ENCODE peak calls at places on chromosomes 3 and 15, in eight cellular contexts. One of them, this sample, is unnamed.
A peak's percentile ranks its signal among the peaks of the same experiment; 100 is the strongest.

GRCh38 chr15:64775551-64776401 is at the start of gene RBPMS2:
- DNase-seq in GM23338: peak; percentile 66
- DNase-seq in H1: no peak
- DNase-seq in GM12878: no peak
- DNase-seq in HCT116: no peak
- DNase-seq in K562: no peak
- DNase-seq in endothelial cell of umbilical vein: no peak
- DNase-seq in HepG2: no peak
- DNase-seq in this sample: no peak

GRCh38 chr3:188077160-188077812 is 76.7 kb upstream of the LPP start:
- DNase-seq in GM23338: no peak
- DNase-seq in H1: no peak
- DNase-seq in GM12878: no peak
- DNase-seq in HCT116: no peak
- DNase-seq in K562: no peak
- DNase-seq in endothelial cell of umbilical vein: no peak
- DNase-seq in HepG2: no peak
- DNase-seq in this sample: no peak

GRCh38 chr3:55169161-55169560 is 241.3 kb upstream of the LRTM1 start:
- DNase-seq in GM23338: no peak
- DNase-seq in H1: no peak
- DNase-seq in GM12878: no peak
- DNase-seq in HCT116: no peak
- DNase-seq in K562: no peak
- DNase-seq in endothelial cell of umbilical vein: no peak
- DNase-seq in HepG2: no peak
- DNase-seq in this sample: no peak

GRCh38 chr3:87478716-87479115 is 202.3 kb upstream of the POU1F1 start:
- DNase-seq in GM23338: no peak
- DNase-seq in H1: no peak
- DNase-seq in GM12878: no peak
- DNase-seq in HCT116: no peak
- DNase-seq in K562: no peak
- DNase-seq in endothelial cell of umbilical vein: no peak
- DNase-seq in HepG2: no peak
- DNase-seq in this sample: no peak

GRCh38 chr3:122927726-122928125 is 99.8 kb downstream of the SEMA5B start:
- DNase-seq in GM23338: no peak
- DNase-seq in H1: no peak
- DNase-seq in GM12878: no peak
- DNase-seq in HCT116: no peak
- DNase-seq in K562: no peak
- DNase-seq in endothelial cell of umbilical vein: no peak
- DNase-seq in HepG2: no peak
- DNase-seq in this sample: no peak

GRCh38 chr3:32443471-32443870 is 51.8 kb downstream of the CMTM7 start:
- DNase-seq in GM23338: no peak
- DNase-seq in H1: no peak
- DNase-seq in GM12878: no peak
- DNase-seq in HCT116: peak; percentile 46
- DNase-seq in K562: no peak
- DNase-seq in endothelial cell of umbilical vein: peak; percentile 96
- DNase-seq in HepG2: no peak
- DNase-seq in this sample: no peak

GRCh38 chr3:107966261-107966660 is 124.6 kb downstream of the CD47 start:
- DNase-seq in GM23338: no peak
- DNase-seq in H1: no peak
- DNase-seq in GM12878: no peak
- DNase-seq in HCT116: no peak
- DNase-seq in K562: no peak
- DNase-seq in endothelial cell of umbilical vein: no peak
- DNase-seq in HepG2: no peak
- DNase-seq in this sample: no peak

GRCh38 chr15:51829360-51830278 is at the start of gene TMOD3:
- DNase-seq in GM23338: peak; percentile 96
- DNase-seq in H1: peak; percentile 79
- DNase-seq in GM12878: peak; percentile 67
- DNase-seq in HCT116: peak; percentile 78
- DNase-seq in K562: peak; percentile 94
- DNase-seq in endothelial cell of umbilical vein: peak; percentile 94
- DNase-seq in HepG2: peak; percentile 83
- DNase-seq in this sample: peak; percentile 24

GRCh38 chr15:39860200-39860599 is 59.9 kb downstream of the GPR176 start:
- DNase-seq in GM23338: peak; percentile 51
- DNase-seq in H1: no peak
- DNase-seq in GM12878: no peak
- DNase-seq in HCT116: no peak
- DNase-seq in K562: no peak
- DNase-seq in endothelial cell of umbilical vein: no peak
- DNase-seq in HepG2: no peak
- DNase-seq in this sample: no peak

GRCh38 chr15:31473384-31474058 is 146.9 kb downstream of the KLF13 start:
- DNase-seq in GM23338: no peak
- DNase-seq in H1: no peak
- DNase-seq in GM12878: no peak
- DNase-seq in HCT116: no peak
- DNase-seq in K562: no peak
- DNase-seq in endothelial cell of umbilical vein: peak; percentile 7
- DNase-seq in HepG2: no peak
- DNase-seq in this sample: no peak

GRCh38 chr15:37134699-37135131 is 34.4 kb upstream of the MEIS2 start:
- DNase-seq in GM23338: peak; percentile 69
- DNase-seq in H1: no peak
- DNase-seq in GM12878: no peak
- DNase-seq in HCT116: peak; percentile 54
- DNase-seq in K562: peak; percentile 52
- DNase-seq in endothelial cell of umbilical vein: peak; percentile 53
- DNase-seq in HepG2: peak; percentile 34
- DNase-seq in this sample: no peak

GRCh38 chr3:143002083-143002712 is 828 bp downstream of the U2SURP start:
- DNase-seq in GM23338: peak; percentile 21
- DNase-seq in H1: no peak
- DNase-seq in GM12878: no peak
- DNase-seq in HCT116: no peak
- DNase-seq in K562: peak; percentile 46
- DNase-seq in endothelial cell of umbilical vein: peak; percentile 57
- DNase-seq in HepG2: peak; percentile 47
- DNase-seq in this sample: no peak

GRCh38 chr3:150149651-150150051 is 179.0 kb upstream of the PFN2 start:
- DNase-seq in GM23338: no peak
- DNase-seq in H1: no peak
- DNase-seq in GM12878: no peak
- DNase-seq in HCT116: no peak
- DNase-seq in K562: no peak
- DNase-seq in endothelial cell of umbilical vein: no peak
- DNase-seq in HepG2: no peak
- DNase-seq in this sample: no peak
- TF ChIP-seq POLR2AphosphoS5 in GM23338: no peak
- TF ChIP-seq POLR2AphosphoS5 in H1: no peak
- TF ChIP-seq POLR2AphosphoS5 in GM12878: no peak
- TF ChIP-seq POLR2AphosphoS5 in HCT116: no peak
- TF ChIP-seq POLR2AphosphoS5 in K562: no peak
- TF ChIP-seq POLR2AphosphoS5 in endothelial cell of umbilical vein: no peak
- TF ChIP-seq POLR2AphosphoS5 in HepG2: no peak
- TF ChIP-seq POLR2AphosphoS5 in this sample: no peak

GRCh38 chr3:49498239-49498638 is 28.2 kb downstream of the DAG1 start:
- DNase-seq in GM23338: no peak
- DNase-seq in H1: no peak
- DNase-seq in GM12878: no peak
- DNase-seq in HCT116: no peak
- DNase-seq in K562: no peak
- DNase-seq in endothelial cell of umbilical vein: peak; percentile 30
- DNase-seq in HepG2: no peak
- DNase-seq in this sample: no peak

GRCh38 chr3:49498655-49499054 is 28.6 kb downstream of the DAG1 start:
- DNase-seq in GM23338: no peak
- DNase-seq in H1: no peak
- DNase-seq in GM12878: no peak
- DNase-seq in HCT116: no peak
- DNase-seq in K562: no peak
- DNase-seq in endothelial cell of umbilical vein: no peak
- DNase-seq in HepG2: no peak
- DNase-seq in this sample: no peak

GRCh38 chr3:49500408-49501257 is 30.6 kb downstream of the DAG1 start:
- DNase-seq in GM23338: no peak
- DNase-seq in H1: no peak
- DNase-seq in GM12878: no peak
- DNase-seq in HCT116: peak; percentile 81
- DNase-seq in K562: peak; percentile 67
- DNase-seq in endothelial cell of umbilical vein: peak; percentile 79
- DNase-seq in HepG2: peak; percentile 89
- DNase-seq in this sample: no peak

GRCh38 chr3:49501842-49502241 is 31.8 kb downstream of the DAG1 start:
- DNase-seq in GM23338: no peak
- DNase-seq in H1: no peak
- DNase-seq in GM12878: no peak
- DNase-seq in HCT116: no peak
- DNase-seq in K562: no peak
- DNase-seq in endothelial cell of umbilical vein: no peak
- DNase-seq in HepG2: no peak
- DNase-seq in this sample: no peak

GRCh38 chr3:49501258-49501609 is 31.2 kb downstream of the DAG1 start:
- DNase-seq in GM23338: no peak
- DNase-seq in H1: no peak
- DNase-seq in GM12878: no peak
- DNase-seq in HCT116: no peak
- DNase-seq in K562: peak; percentile 13
- DNase-seq in endothelial cell of umbilical vein: no peak
- DNase-seq in HepG2: no peak
- DNase-seq in this sample: no peak
- TF ChIP-seq EZH2 in GM23338: no peak
- TF ChIP-seq EZH2 in H1: no peak
- TF ChIP-seq EZH2 in GM12878: no peak
- TF ChIP-seq EZH2 in HCT116: no peak
- TF ChIP-seq EZH2 in K562: no peak
- TF ChIP-seq EZH2 in endothelial cell of umbilical vein: no peak
- TF ChIP-seq EZH2 in HepG2: no peak
- TF ChIP-seq EZH2 in this sample: no peak

DNA sequence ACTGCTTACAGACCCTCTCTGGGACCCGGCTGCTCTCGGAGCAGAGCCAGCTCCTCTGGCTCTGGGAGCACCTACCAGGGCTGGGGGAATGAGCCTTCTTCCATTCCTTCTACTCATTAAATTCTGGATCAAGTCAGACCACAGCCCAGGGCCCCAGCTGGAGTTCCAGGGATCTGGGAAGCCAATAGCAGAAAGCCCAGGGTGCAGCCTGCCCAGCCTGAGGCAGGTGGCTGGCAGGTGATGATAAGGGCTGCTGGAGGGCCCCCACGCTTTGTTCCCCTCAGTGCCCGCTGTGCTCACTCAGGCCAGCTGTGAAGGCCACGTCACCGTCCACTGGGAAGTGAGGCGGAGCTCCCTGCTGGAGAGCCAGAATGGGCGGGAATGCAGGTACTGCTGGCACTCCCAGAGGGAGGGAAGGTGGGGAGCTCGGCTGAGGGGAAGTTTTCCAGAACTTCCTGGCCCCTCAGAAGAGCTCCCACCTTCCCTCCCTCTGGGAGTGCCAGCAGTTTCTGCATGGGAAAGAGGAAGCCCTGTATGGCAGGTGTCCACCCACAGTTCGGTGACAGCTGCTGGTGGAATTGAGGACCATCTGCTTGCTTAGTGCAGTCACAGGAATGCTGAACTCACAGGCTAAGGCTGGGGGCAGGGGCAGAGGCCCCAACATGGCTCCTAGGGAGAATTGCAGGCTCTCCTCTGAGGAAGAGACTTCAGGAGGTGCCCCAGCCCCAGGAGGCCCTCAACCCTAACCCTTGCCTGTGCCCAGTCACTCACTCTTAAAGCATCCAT is 12.7 kb upstream of the RTP3 start:
- DNase-seq in GM23338: no peak
- DNase-seq in H1: no peak
- DNase-seq in GM12878: no peak
- DNase-seq in HCT116: no peak
- DNase-seq in K562: no peak
- DNase-seq in endothelial cell of umbilical vein: no peak
- DNase-seq in HepG2: no peak
- DNase-seq in this sample: no peak
- TF ChIP-seq POLR2AphosphoS5 in GM23338: no peak
- TF ChIP-seq POLR2AphosphoS5 in H1: no peak
- TF ChIP-seq POLR2AphosphoS5 in GM12878: no peak
- TF ChIP-seq POLR2AphosphoS5 in HCT116: no peak
- TF ChIP-seq POLR2AphosphoS5 in K562: no peak
- TF ChIP-seq POLR2AphosphoS5 in endothelial cell of umbilical vein: no peak
- TF ChIP-seq POLR2AphosphoS5 in HepG2: no peak
- TF ChIP-seq POLR2AphosphoS5 in this sample: no peak

DNA sequence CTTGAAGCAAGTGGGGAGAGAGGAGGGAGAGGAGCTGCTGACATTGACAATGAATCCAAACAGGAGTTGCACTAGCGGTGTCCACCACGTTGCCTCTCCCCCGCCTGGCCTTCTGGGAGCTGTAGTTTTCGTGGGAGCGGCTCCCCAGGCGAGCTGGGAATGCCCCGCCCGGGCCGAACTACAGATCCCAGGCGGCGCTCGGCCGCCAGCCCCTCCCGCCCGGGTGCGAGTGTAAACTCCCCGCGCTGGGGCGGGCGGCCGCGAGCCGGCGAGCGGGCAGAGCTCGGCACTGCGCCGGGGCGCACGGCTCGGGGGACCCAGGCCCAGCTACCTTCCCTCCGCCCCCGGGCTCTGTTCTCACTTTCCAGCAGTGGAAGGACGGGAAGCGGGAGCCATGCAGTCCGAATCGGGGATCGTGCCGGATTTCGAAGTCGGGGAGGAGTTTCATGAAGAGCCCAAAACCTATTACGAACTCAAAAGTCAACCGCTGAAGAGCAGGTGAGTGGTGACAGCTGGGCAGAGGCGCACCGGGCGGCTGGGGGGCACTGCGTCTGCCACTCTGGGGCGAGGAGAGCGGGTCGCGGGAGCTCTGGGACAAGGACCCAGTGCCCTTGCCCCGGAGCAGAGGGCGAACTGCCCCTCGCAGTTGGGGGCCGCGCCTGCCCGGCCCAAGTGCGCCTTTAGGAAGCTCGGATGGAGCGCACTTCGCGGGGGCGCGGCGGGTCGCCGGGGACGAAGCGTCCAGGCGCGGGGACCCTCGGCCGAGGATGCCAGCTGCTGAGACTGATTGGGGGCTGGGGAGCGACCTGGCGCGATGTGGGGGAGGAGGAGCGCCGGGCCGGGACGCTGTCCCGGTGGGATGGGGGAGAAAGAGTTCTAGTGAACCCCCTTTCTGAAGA is at the start of gene MITF:
- DNase-seq in GM23338: peak; percentile 97
- DNase-seq in H1: peak; percentile 83
- DNase-seq in GM12878: peak; percentile 26
- DNase-seq in HCT116: peak; percentile 53
- DNase-seq in K562: peak; percentile 90
- DNase-seq in endothelial cell of umbilical vein: peak; percentile 94
- DNase-seq in HepG2: peak; percentile 68
- DNase-seq in this sample: no peak
- TF ChIP-seq EZH2 in GM23338: no peak
- TF ChIP-seq EZH2 in H1: peak; percentile 48
- TF ChIP-seq EZH2 in GM12878: no peak
- TF ChIP-seq EZH2 in HCT116: no peak
- TF ChIP-seq EZH2 in K562: no peak
- TF ChIP-seq EZH2 in endothelial cell of umbilical vein: no peak
- TF ChIP-seq EZH2 in HepG2: no peak
- TF ChIP-seq EZH2 in this sample: no peak